ENCODE peak calls at places on chromosomes 7 and 10, in nine cellular contexts. G, O, T, F, K, H, A, X and N are unnamed samples.

GRCh38 chr7:95874129-95874528 is 101.8 kb downstream of the DYNC1I1 start:
- DNase-seq in G (no peak), O (no peak), T (no peak), F (no peak), K (no peak), H (no peak), A (no peak), X (no peak), N (no peak)

GRCh38 chr10:100462709-100463108 is at the start of gene WNT8B:
- DNase-seq in G (no peak), O (no peak), T (no peak), F (no peak), K (no peak), H (no peak), A (no peak), X (no peak), N (no peak)

GRCh38 chr10:125201108-125201524 is 40.8 kb upstream of the CTBP2 start:
- DNase-seq in G (peak), O (no peak), T (peak), F (no peak), K (no peak), H (no peak), A (no peak), X (peak), N (no peak)

GRCh38 chr7:82036146-82036886 is 266.5 kb upstream of the HGF start:
- DNase-seq in G (no peak), O (no peak), T (peak), F (no peak), K (no peak), H (no peak), A (no peak), X (peak), N (no peak)

GRCh38 chr7:137245186-137245585 is 98.3 kb downstream of the PTN start:
- DNase-seq in G (no peak), O (no peak), T (no peak), F (no peak), K (no peak), H (no peak), A (no peak), X (no peak), N (no peak)

GRCh38 chr7:19713676-19714075 is 4.8 kb upstream of the POLR1F start:
- DNase-seq in G (peak), O (peak), T (peak), F (no peak), K (no peak), H (peak), A (no peak), X (peak), N (peak)

GRCh38 chr10:79286318-79286951 is 60.8 kb upstream of the PPIF start:
- DNase-seq in G (peak), O (peak), T (no peak), F (no peak), K (peak), H (peak), A (no peak), X (peak), N (no peak)

GRCh38 chr7:42096681-42097637 is 140.1 kb downstream of the GLI3 start:
- DNase-seq in G (no peak), O (peak), T (peak), F (peak), K (peak), H (peak), A (no peak), X (peak), N (no peak)

GRCh38 chr10:126520918-126521317 is 132.6 kb upstream of the ADAM12 start:
- DNase-seq in G (no peak), O (no peak), T (no peak), F (no peak), K (no peak), H (no peak), A (no peak), X (no peak), N (no peak)

GRCh38 chr10:131685576-131685975 is 215.2 kb upstream of the PPP2R2D start:
- DNase-seq in G (no peak), O (no peak), T (no peak), F (no peak), K (no peak), H (no peak), A (no peak), X (no peak), N (no peak)

GRCh38 chr7:12458520-12459131 is 55.0 kb upstream of the VWDE start:
- DNase-seq in G (peak), O (no peak), T (peak), F (no peak), K (no peak), H (peak), A (peak), X (peak), N (no peak)

GRCh38 chr10:59719374-59719773 is 9.7 kb upstream of the SLC16A9 start:
- DNase-seq in G (no peak), O (no peak), T (no peak), F (no peak), K (no peak), H (no peak), A (no peak), X (no peak), N (no peak)

GRCh38 chr7:131489196-131489595 is 67.2 kb downstream of the PODXL start:
- DNase-seq in G (no peak), O (no peak), T (no peak), F (no peak), K (no peak), H (no peak), A (no peak), X (no peak), N (no peak)

GRCh38 chr7:131487217-131487616 is 69.2 kb downstream of the PODXL start:
- DNase-seq in G (no peak), O (no peak), T (no peak), F (no peak), K (no peak), H (no peak), A (no peak), X (no peak), N (no peak)

GRCh38 chr7:131486346-131486745 is 70.1 kb downstream of the PODXL start:
- DNase-seq in G (no peak), O (no peak), T (no peak), F (no peak), K (no peak), H (no peak), A (no peak), X (no peak), N (no peak)

GRCh38 chr7:131489881-131490280 is 66.5 kb downstream of the PODXL start:
- DNase-seq in G (no peak), O (no peak), T (no peak), F (no peak), K (no peak), H (no peak), A (no peak), X (no peak), N (no peak)

GRCh38 chr7:131488361-131488760 is 68.1 kb downstream of the PODXL start:
- DNase-seq in G (no peak), O (no peak), T (no peak), F (no peak), K (no peak), H (no peak), A (no peak), X (peak), N (no peak)
- TF ChIP-seq CTCF in G (no peak), O (no peak), T (peak), F (peak), K (peak), H (no peak), A (peak), X (peak), N (peak)

DNA sequence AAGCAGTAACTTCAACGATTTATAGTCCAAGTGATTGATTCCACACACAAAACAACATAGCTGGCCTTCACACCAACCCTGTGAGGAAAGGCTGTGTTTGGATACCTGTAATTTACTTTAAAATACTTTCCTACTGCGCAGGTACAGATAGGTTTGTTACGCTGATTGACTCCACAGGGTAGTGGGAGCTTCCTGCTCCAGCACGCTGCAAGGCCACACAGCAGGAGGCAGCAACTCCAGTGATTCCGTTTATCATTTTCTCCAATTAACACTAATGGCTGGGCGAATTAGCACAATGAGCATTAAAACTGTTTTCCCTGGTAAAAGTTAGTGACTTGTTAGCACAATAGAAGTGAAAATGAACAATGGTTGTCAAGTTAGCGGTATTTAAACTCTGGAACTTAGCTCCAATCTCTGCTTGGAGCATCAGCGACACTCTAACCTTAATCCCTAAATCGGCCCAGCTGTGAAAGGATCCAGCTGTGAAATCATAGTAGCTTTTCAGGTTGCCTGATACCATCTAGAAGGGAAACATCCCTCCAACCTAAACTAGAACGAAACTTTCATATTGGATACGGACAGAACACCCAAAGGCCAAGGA is 945 bp downstream of the DCLRE1C start:
- DNase-seq in G (no peak), O (no peak), T (no peak), F (no peak), K (no peak), H (no peak), A (no peak), X (peak), N (no peak)
- TF ChIP-seq CTCF in G (no peak), O (no peak), T (no peak), F (no peak), K (no peak), H (no peak), A (peak), X (no peak), N (no peak)

DNA sequence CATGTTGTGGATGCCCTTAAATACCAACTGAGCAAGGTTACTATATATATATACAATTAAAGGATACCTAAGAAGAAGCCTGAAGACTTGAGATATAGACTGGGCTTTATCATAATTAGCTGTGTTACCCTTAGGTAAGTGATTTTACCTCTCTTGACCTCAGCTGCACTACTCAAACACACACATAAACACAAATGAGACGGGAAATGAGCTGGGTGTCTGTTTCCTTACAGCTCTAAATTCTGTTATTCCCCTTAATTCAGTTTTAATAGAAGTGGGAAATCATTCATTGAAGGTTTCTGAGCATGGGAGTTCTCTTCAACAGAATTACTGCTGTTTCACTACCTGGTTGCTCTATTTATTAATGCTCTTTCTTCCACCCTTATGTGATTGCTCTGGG is 60.7 kb downstream of the GBF1 start:
- DNase-seq in G (no peak), O (no peak), T (no peak), F (no peak), K (no peak), H (no peak), A (no peak), X (no peak), N (no peak)
- TF ChIP-seq CTCF in G (no peak), O (no peak), T (no peak), F (no peak), K (no peak), H (no peak), A (no peak), X (no peak), N (no peak)

GRCh38 chr10:48233643-48234042 is 40.9 kb downstream of the FRMPD2 start:
- DNase-seq in G (no peak), O (no peak), T (no peak), F (no peak), K (no peak), H (no peak), A (no peak), X (no peak), N (no peak)
- TF ChIP-seq CTCF in G (no peak), O (no peak), T (no peak), F (no peak), K (no peak), H (no peak), A (no peak), X (no peak), N (no peak)

DNA sequence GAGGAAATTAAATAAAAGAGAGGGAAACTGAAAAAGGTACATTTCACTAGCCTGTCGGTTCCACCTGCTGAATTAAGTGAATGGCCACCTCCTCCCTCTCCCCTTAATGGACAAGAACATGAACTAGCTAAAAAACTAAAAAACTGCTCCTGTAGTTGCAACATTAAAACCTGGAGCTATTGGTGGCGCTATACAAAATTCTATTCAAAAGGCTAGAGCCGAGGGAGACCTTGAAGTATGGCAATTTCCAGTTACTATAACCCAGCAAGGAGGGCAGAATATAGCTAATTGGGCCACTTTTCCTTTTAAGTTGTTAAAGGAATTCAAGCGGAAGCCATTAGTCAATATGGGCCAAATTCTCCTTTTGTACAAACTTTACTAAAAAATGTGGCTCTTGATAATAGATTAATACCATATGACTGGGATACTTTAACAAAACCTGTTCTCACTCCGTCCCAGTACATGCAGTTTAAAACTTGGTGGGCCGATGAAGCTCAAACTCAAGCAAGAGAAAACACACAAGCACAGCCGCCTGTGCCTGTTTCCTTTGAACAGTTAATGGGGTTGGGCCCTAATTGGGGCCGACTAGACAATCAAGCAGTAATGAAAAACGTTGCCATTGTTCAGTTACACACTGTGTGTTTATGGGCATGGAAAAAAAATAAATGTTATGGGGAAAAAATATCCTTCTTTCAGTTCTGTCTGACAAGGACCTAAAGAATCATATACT is 6.5 kb upstream of the CHST3 start:
- DNase-seq in G (no peak), O (no peak), T (no peak), F (no peak), K (no peak), H (no peak), A (no peak), X (peak), N (no peak)
- TF ChIP-seq CTCF in G (no peak), O (no peak), T (peak), F (no peak), K (no peak), H (no peak), A (peak), X (peak), N (no peak)

DNA sequence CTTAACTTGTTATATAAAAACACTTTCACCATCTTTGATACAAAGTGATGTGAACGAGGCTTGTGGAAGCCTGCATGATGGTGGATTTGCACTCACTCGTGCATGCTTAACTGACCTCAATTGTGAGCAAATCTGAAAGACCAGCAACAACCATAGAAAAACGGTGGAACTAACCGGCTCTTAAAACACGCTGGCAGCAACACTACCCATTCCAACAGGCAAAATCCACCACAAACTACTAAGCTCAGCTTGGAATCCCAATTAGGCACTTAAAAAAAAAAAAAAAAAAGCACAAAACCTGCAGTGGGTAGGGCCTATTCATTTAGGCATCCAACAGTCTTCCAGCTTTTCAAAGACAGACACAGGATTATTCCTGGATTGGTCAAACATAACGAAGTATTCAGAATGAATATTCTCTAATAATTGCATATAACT is 1.8 kb downstream of the GDI2 start:
- DNase-seq in G (no peak), O (no peak), T (peak), F (no peak), K (no peak), H (no peak), A (peak), X (peak), N (no peak)
- TF ChIP-seq CTCF in G (no peak), O (no peak), T (no peak), F (no peak), K (no peak), H (no peak), A (no peak), X (no peak), N (no peak)

DNA sequence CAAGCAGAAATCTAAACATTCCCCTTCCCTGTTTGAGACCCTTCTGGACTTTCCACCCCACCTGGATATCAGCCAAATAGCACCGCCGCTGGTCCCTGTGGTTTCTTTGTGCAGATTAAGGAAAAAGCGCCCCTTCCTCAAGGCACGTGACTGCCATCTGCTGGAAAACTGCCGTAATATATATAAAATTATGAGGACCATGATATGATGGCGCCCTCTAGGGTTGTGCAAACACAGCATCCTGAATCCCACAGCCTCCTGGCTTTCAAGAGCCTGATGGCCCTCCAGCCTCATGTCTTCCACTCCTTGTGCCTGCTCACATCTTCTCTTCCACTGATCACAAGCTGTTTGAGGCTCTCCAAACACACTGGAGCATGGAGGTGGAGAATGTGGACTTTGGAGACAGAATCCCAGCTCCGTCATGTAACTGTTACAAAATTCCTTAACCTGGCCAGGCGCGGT is 121.3 kb downstream of the MYL10 start:
- DNase-seq in G (peak), O (peak), T (peak), F (no peak), K (no peak), H (peak), A (no peak), X (peak), N (peak)
- TF ChIP-seq CTCF in G (no peak), O (peak), T (peak), F (peak), K (peak), H (peak), A (peak), X (peak), N (peak)

GRCh38 chr10:37263304-37263703 is 137.9 kb downstream of the ANKRD30A start:
- DNase-seq in G (no peak), O (no peak), T (no peak), F (no peak), K (no peak), H (no peak), A (no peak), X (no peak), N (no peak)
- TF ChIP-seq CTCF in G (no peak), O (no peak), T (no peak), F (no peak), K (no peak), H (no peak), A (no peak), X (no peak), N (no peak)